ENCODE peak calls at places on chromosomes 16 and 17, in nine cellular contexts. T is stimulated activated CD4-positive, alpha-beta T cell treated with anti-CD3 and anti-CD28 coated beads, Interleukin-15, amount 100 ng/mL, for 48 hours; L is RCC 7860; Q is stimulated activated CD8-positive, alpha-beta memory T cell treated with anti-CD3 and anti-CD28 coated beads, Interleukin-4, amount 100 ng/mL, for 4 hours; S is AG04450; K is prostate gland; D is NCI-H2029; H is type B pancreatic cell; A is cardiac muscle cell. Y is an unnamed sample.

GRCh38 chr16:17476414-17477259 is 5.9 kb upstream of the XYLT1 start:
- DNase-seq in T (peak), L (peak), Q (no peak), S (peak), K (peak), D (peak), H (no peak), A (peak), Y (no peak)

GRCh38 chr17:59465949-59466307 is 99.5 kb upstream of the DHX40 start:
- DNase-seq in T (no peak), L (no peak), Q (no peak), S (no peak), K (no peak), D (no peak), H (peak), A (no peak), Y (no peak)

GRCh38 chr17:44400226-44400847 is 10.9 kb upstream of the ITGA2B start:
- DNase-seq in T (no peak), L (no peak), Q (no peak), S (peak), K (no peak), D (no peak), H (no peak), A (peak), Y (no peak)

GRCh38 chr17:773467-774319 is 8.4 kb downstream of the GLOD4 start:
- DNase-seq in T (no peak), L (no peak), Q (no peak), S (no peak), K (no peak), D (no peak), H (no peak), A (no peak), Y (peak)

GRCh38 chr16:2764718-2765117 is 12.3 kb downstream of the SRRM2 start:
- DNase-seq in T (no peak), L (no peak), Q (no peak), S (no peak), K (no peak), D (no peak), H (no peak), A (no peak), Y (no peak)

GRCh38 chr17:69046130-69046807 is 14.5 kb downstream of the ABCA9 start:
- DNase-seq in T (no peak), L (no peak), Q (no peak), S (no peak), K (no peak), D (no peak), H (no peak), A (no peak), Y (no peak)

GRCh38 chr16:695355-696089 is 5.3 kb upstream of the WDR24 start:
- DNase-seq in T (peak), L (no peak), Q (no peak), S (no peak), K (no peak), D (peak), H (no peak), A (peak), Y (no peak)

GRCh38 chr16:62201911-62202310 is 165.7 kb upstream of the CDH8 start:
- DNase-seq in T (no peak), L (no peak), Q (no peak), S (no peak), K (no peak), D (no peak), H (no peak), A (no peak), Y (no peak)

GRCh38 chr17:83064732-83065659 is 14.4 kb upstream of the METRNL start:
- DNase-seq in T (no peak), L (no peak), Q (no peak), S (no peak), K (peak), D (peak), H (peak), A (no peak), Y (no peak)

GRCh38 chr17:5364156-5364555 is 55.3 kb downstream of the NUP88 start:
- DNase-seq in T (no peak), L (no peak), Q (no peak), S (peak), K (no peak), D (no peak), H (no peak), A (no peak), Y (no peak)

GRCh38 chr16:79628501-79628975 is 28.0 kb upstream of the MAF start:
- DNase-seq in T (peak), L (peak), Q (no peak), S (peak), K (no peak), D (no peak), H (no peak), A (no peak), Y (peak)

GRCh38 chr16:50038756-50039529 is 13.9 kb downstream of the CNEP1R1 start:
- DNase-seq in T (no peak), L (no peak), Q (no peak), S (no peak), K (no peak), D (no peak), H (no peak), A (no peak), Y (no peak)

GRCh38 chr17:65027305-65027704 is 29.2 kb downstream of the GNA13 start:
- DNase-seq in T (peak), L (peak), Q (no peak), S (no peak), K (no peak), D (no peak), H (no peak), A (no peak), Y (peak)

GRCh38 chr16:72224260-72224768 is 52.4 kb upstream of the PMFBP1 start:
- DNase-seq in T (no peak), L (no peak), Q (no peak), S (no peak), K (no peak), D (no peak), H (no peak), A (no peak), Y (no peak)

GRCh38 chr17:41748275-41748674 is 13.8 kb upstream of the HAP1 start:
- DNase-seq in T (no peak), L (no peak), Q (no peak), S (no peak), K (no peak), D (no peak), H (no peak), A (no peak), Y (no peak)

GRCh38 chr16:67017451-67017750 is 11.5 kb upstream of the CBFB start:
- DNase-seq in T (no peak), L (no peak), Q (no peak), S (no peak), K (no peak), D (no peak), H (no peak), A (no peak), Y (no peak)

GRCh38 chr17:2212328-2212981 is 91.1 kb downstream of the SMG6 start:
- DNase-seq in T (no peak), L (peak), Q (no peak), S (no peak), K (no peak), D (no peak), H (no peak), A (no peak), Y (no peak)

GRCh38 chr16:19153876-19154275 is 14.2 kb upstream of the SYT17 start:
- DNase-seq in T (no peak), L (no peak), Q (no peak), S (no peak), K (no peak), D (no peak), H (no peak), A (no peak), Y (no peak)

GRCh38 chr16:80804061-80804450 is 342 bp downstream of the CDYL2 start:
- DNase-seq in T (peak), L (no peak), Q (peak), S (peak), K (peak), D (no peak), H (peak), A (peak), Y (no peak)

GRCh38 chr16:73251608-73252007 is 203.7 kb upstream of the ZFHX3 start:
- DNase-seq in T (no peak), L (no peak), Q (no peak), S (no peak), K (no peak), D (no peak), H (no peak), A (no peak), Y (no peak)

GRCh38 chr17:74853669-74854068 is 6.0 kb downstream of the GRIN2C start:
- DNase-seq in T (no peak), L (no peak), Q (no peak), S (no peak), K (no peak), D (no peak), H (no peak), A (no peak), Y (no peak)

GRCh38 chr16:50671644-50672260 is 9.4 kb downstream of the SNX20 start:
- DNase-seq in T (no peak), L (peak), Q (no peak), S (no peak), K (no peak), D (no peak), H (no peak), A (no peak), Y (no peak)

GRCh38 chr16:56102159-56102798 is 89.0 kb upstream of the GNAO1 start:
- DNase-seq in T (no peak), L (no peak), Q (no peak), S (no peak), K (no peak), D (no peak), H (no peak), A (peak), Y (no peak)

GRCh38 chr17:82000803-82001649 is 21.7 kb downstream of the CENPX start:
- DNase-seq in T (no peak), L (no peak), Q (no peak), S (no peak), K (no peak), D (no peak), H (no peak), A (no peak), Y (no peak)

GRCh38 chr17:42843358-42843934 is 934 bp upstream of the AOC2 start:
- DNase-seq in T (no peak), L (peak), Q (no peak), S (peak), K (peak), D (no peak), H (no peak), A (peak), Y (no peak)

GRCh38 chr16:8763899-8764298 is 33.5 kb downstream of the TMEM186 start:
- DNase-seq in T (no peak), L (no peak), Q (no peak), S (no peak), K (no peak), D (no peak), H (no peak), A (no peak), Y (no peak)

GRCh38 chr16:54312502-54312991 is 26.0 kb upstream of the IRX3 start:
- DNase-seq in T (no peak), L (no peak), Q (no peak), S (no peak), K (no peak), D (no peak), H (no peak), A (no peak), Y (no peak)

Y was measured in GM12878.